ENCODE peak calls at places on chromosomes 12 and 14, in ten cellular contexts. One of them, this sample, is unnamed.
A peak's percentile ranks its signal among the peaks of the same experiment; 100 is the strongest.

GRCh38 chr12:13390921-13391320 is 194.4 kb downstream of the EMP1 start:
- DNase-seq in AG04449: no peak
- DNase-seq in HAP-1: no peak
- DNase-seq in LHCN-M2: no peak
- DNase-seq in stimulated activated CD4-positive, alpha-beta T cell treated with anti-CD3 and anti-CD28 coated beads, Interleukin-2, amount 100 ng/mL, for 4 hours: no peak
- DNase-seq in SJSA1: no peak
- DNase-seq in activated T-cell treated with anti-CD3 and anti-CD28 coated beads, Interleukin-2, amount 50 U/mL, for 4 hours: no peak
- DNase-seq in T-cell: no peak
- DNase-seq in NCI-H1930: no peak
- DNase-seq in NCI-H82: no peak
- DNase-seq in this sample: no peak

GRCh38 chr12:114254998-114255397 is 150.9 kb downstream of the TBX5 start:
- DNase-seq in T-cell: no peak
- DNase-seq in AG04449: no peak
- DNase-seq in activated T-cell treated with anti-CD3 and anti-CD28 coated beads, Interleukin-2, amount 50 U/mL, for 4 hours: no peak
- DNase-seq in stimulated activated CD4-positive, alpha-beta T cell treated with anti-CD3 and anti-CD28 coated beads, Interleukin-2, amount 100 ng/mL, for 4 hours: no peak
- DNase-seq in NCI-H1930: no peak
- DNase-seq in SJSA1: no peak
- DNase-seq in NCI-H82: no peak
- DNase-seq in HAP-1: no peak
- DNase-seq in LHCN-M2: no peak
- DNase-seq in this sample: no peak

GRCh38 chr12:127172857-127173256 is 1094.1 kb upstream of the TMEM132C start:
- DNase-seq in NCI-H82: peak; percentile 57
- DNase-seq in T-cell: no peak
- DNase-seq in SJSA1: no peak
- DNase-seq in HAP-1: no peak
- DNase-seq in AG04449: no peak
- DNase-seq in LHCN-M2: no peak
- DNase-seq in NCI-H1930: no peak
- DNase-seq in stimulated activated CD4-positive, alpha-beta T cell treated with anti-CD3 and anti-CD28 coated beads, Interleukin-2, amount 100 ng/mL, for 4 hours: no peak
- DNase-seq in activated T-cell treated with anti-CD3 and anti-CD28 coated beads, Interleukin-2, amount 50 U/mL, for 4 hours: no peak
- DNase-seq in this sample: no peak

GRCh38 chr12:25771062-25771461 is 187.4 kb upstream of the RASSF8 start:
- DNase-seq in SJSA1: no peak
- DNase-seq in NCI-H82: no peak
- DNase-seq in AG04449: no peak
- DNase-seq in HAP-1: no peak
- DNase-seq in stimulated activated CD4-positive, alpha-beta T cell treated with anti-CD3 and anti-CD28 coated beads, Interleukin-2, amount 100 ng/mL, for 4 hours: no peak
- DNase-seq in activated T-cell treated with anti-CD3 and anti-CD28 coated beads, Interleukin-2, amount 50 U/mL, for 4 hours: no peak
- DNase-seq in T-cell: no peak
- DNase-seq in NCI-H1930: no peak
- DNase-seq in LHCN-M2: peak; percentile 41
- DNase-seq in this sample: no peak

GRCh38 chr14:104639889-104640548 is 35.4 kb upstream of the TMEM179 start:
- DNase-seq in HAP-1: peak; percentile 85
- DNase-seq in AG04449: no peak
- DNase-seq in LHCN-M2: peak; percentile 34
- DNase-seq in activated T-cell treated with anti-CD3 and anti-CD28 coated beads, Interleukin-2, amount 50 U/mL, for 4 hours: peak; percentile 33
- DNase-seq in SJSA1: no peak
- DNase-seq in NCI-H82: peak; percentile 68
- DNase-seq in T-cell: no peak
- DNase-seq in NCI-H1930: peak; percentile 61
- DNase-seq in stimulated activated CD4-positive, alpha-beta T cell treated with anti-CD3 and anti-CD28 coated beads, Interleukin-2, amount 100 ng/mL, for 4 hours: no peak
- DNase-seq in this sample: peak; percentile 24

GRCh38 chr14:62691613-62692489 is 353.4 kb downstream of the KCNH5 start:
- DNase-seq in stimulated activated CD4-positive, alpha-beta T cell treated with anti-CD3 and anti-CD28 coated beads, Interleukin-2, amount 100 ng/mL, for 4 hours: no peak
- DNase-seq in T-cell: no peak
- DNase-seq in activated T-cell treated with anti-CD3 and anti-CD28 coated beads, Interleukin-2, amount 50 U/mL, for 4 hours: no peak
- DNase-seq in NCI-H1930: peak; percentile 61
- DNase-seq in NCI-H82: peak; percentile 56
- DNase-seq in SJSA1: peak; percentile 70
- DNase-seq in AG04449: peak; percentile 26
- DNase-seq in HAP-1: peak; percentile 59
- DNase-seq in LHCN-M2: peak; percentile 21
- DNase-seq in this sample: no peak

GRCh38 chr14:94600148-94600545 is 12.0 kb upstream of the SERPINA3 start:
- DNase-seq in NCI-H1930: no peak
- DNase-seq in AG04449: no peak
- DNase-seq in LHCN-M2: no peak
- DNase-seq in HAP-1: no peak
- DNase-seq in T-cell: no peak
- DNase-seq in SJSA1: peak; percentile 49
- DNase-seq in activated T-cell treated with anti-CD3 and anti-CD28 coated beads, Interleukin-2, amount 50 U/mL, for 4 hours: no peak
- DNase-seq in stimulated activated CD4-positive, alpha-beta T cell treated with anti-CD3 and anti-CD28 coated beads, Interleukin-2, amount 100 ng/mL, for 4 hours: no peak
- DNase-seq in NCI-H82: no peak
- DNase-seq in this sample: no peak

GRCh38 chr12:83514372-83514771 is 827.7 kb downstream of the TMTC2 start:
- DNase-seq in HAP-1: no peak
- DNase-seq in NCI-H1930: no peak
- DNase-seq in LHCN-M2: no peak
- DNase-seq in T-cell: no peak
- DNase-seq in SJSA1: no peak
- DNase-seq in NCI-H82: no peak
- DNase-seq in activated T-cell treated with anti-CD3 and anti-CD28 coated beads, Interleukin-2, amount 50 U/mL, for 4 hours: no peak
- DNase-seq in stimulated activated CD4-positive, alpha-beta T cell treated with anti-CD3 and anti-CD28 coated beads, Interleukin-2, amount 100 ng/mL, for 4 hours: no peak
- DNase-seq in AG04449: no peak
- DNase-seq in this sample: no peak

GRCh38 chr12:51898937-51899336 is 8.4 kb upstream of the ACVRL1 start:
- DNase-seq in HAP-1: no peak
- DNase-seq in SJSA1: no peak
- DNase-seq in LHCN-M2: no peak
- DNase-seq in NCI-H82: no peak
- DNase-seq in stimulated activated CD4-positive, alpha-beta T cell treated with anti-CD3 and anti-CD28 coated beads, Interleukin-2, amount 100 ng/mL, for 4 hours: no peak
- DNase-seq in activated T-cell treated with anti-CD3 and anti-CD28 coated beads, Interleukin-2, amount 50 U/mL, for 4 hours: no peak
- DNase-seq in NCI-H1930: no peak
- DNase-seq in AG04449: no peak
- DNase-seq in T-cell: no peak
- DNase-seq in this sample: no peak

GRCh38 chr12:52242442-52243263 is 9.6 kb downstream of the KRT7 start:
- DNase-seq in HAP-1: no peak
- DNase-seq in T-cell: no peak
- DNase-seq in stimulated activated CD4-positive, alpha-beta T cell treated with anti-CD3 and anti-CD28 coated beads, Interleukin-2, amount 100 ng/mL, for 4 hours: no peak
- DNase-seq in activated T-cell treated with anti-CD3 and anti-CD28 coated beads, Interleukin-2, amount 50 U/mL, for 4 hours: no peak
- DNase-seq in AG04449: no peak
- DNase-seq in SJSA1: no peak
- DNase-seq in NCI-H82: no peak
- DNase-seq in LHCN-M2: no peak
- DNase-seq in NCI-H1930: no peak
- DNase-seq in this sample: no peak

GRCh38 chr14:56474419-56475022 is 105.1 kb upstream of the TMEM260 start:
- DNase-seq in NCI-H82: peak; percentile 97
- DNase-seq in NCI-H1930: peak; percentile 39
- DNase-seq in stimulated activated CD4-positive, alpha-beta T cell treated with anti-CD3 and anti-CD28 coated beads, Interleukin-2, amount 100 ng/mL, for 4 hours: no peak
- DNase-seq in LHCN-M2: peak; percentile 39
- DNase-seq in T-cell: no peak
- DNase-seq in activated T-cell treated with anti-CD3 and anti-CD28 coated beads, Interleukin-2, amount 50 U/mL, for 4 hours: no peak
- DNase-seq in AG04449: no peak
- DNase-seq in SJSA1: no peak
- DNase-seq in HAP-1: peak; percentile 23
- DNase-seq in this sample: no peak

GRCh38 chr12:98002887-98003493 is 512.4 kb upstream of the TMPO start:
- DNase-seq in NCI-H1930: peak; percentile 45
- DNase-seq in stimulated activated CD4-positive, alpha-beta T cell treated with anti-CD3 and anti-CD28 coated beads, Interleukin-2, amount 100 ng/mL, for 4 hours: no peak
- DNase-seq in AG04449: no peak
- DNase-seq in HAP-1: peak; percentile 71
- DNase-seq in SJSA1: peak; percentile 48
- DNase-seq in NCI-H82: peak; percentile 80
- DNase-seq in activated T-cell treated with anti-CD3 and anti-CD28 coated beads, Interleukin-2, amount 50 U/mL, for 4 hours: no peak
- DNase-seq in LHCN-M2: peak; percentile 2
- DNase-seq in T-cell: no peak
- DNase-seq in this sample: no peak

GRCh38 chr12:108392284-108392683 is 53.2 kb upstream of the CMKLR1 start:
- DNase-seq in activated T-cell treated with anti-CD3 and anti-CD28 coated beads, Interleukin-2, amount 50 U/mL, for 4 hours: no peak
- DNase-seq in NCI-H1930: no peak
- DNase-seq in T-cell: no peak
- DNase-seq in SJSA1: no peak
- DNase-seq in HAP-1: no peak
- DNase-seq in NCI-H82: no peak
- DNase-seq in stimulated activated CD4-positive, alpha-beta T cell treated with anti-CD3 and anti-CD28 coated beads, Interleukin-2, amount 100 ng/mL, for 4 hours: no peak
- DNase-seq in AG04449: no peak
- DNase-seq in LHCN-M2: no peak
- DNase-seq in this sample: no peak

GRCh38 chr12:104049278-104050257 is at the start of gene GLT8D2:
- DNase-seq in HAP-1: peak; percentile 63
- DNase-seq in AG04449: no peak
- DNase-seq in stimulated activated CD4-positive, alpha-beta T cell treated with anti-CD3 and anti-CD28 coated beads, Interleukin-2, amount 100 ng/mL, for 4 hours: no peak
- DNase-seq in activated T-cell treated with anti-CD3 and anti-CD28 coated beads, Interleukin-2, amount 50 U/mL, for 4 hours: no peak
- DNase-seq in LHCN-M2: peak; percentile 61
- DNase-seq in NCI-H1930: no peak
- DNase-seq in SJSA1: peak; percentile 70
- DNase-seq in T-cell: no peak
- DNase-seq in NCI-H82: no peak
- DNase-seq in this sample: no peak

GRCh38 chr12:106917503-106917902 is 38.2 kb upstream of the TMEM263 start:
- DNase-seq in SJSA1: no peak
- DNase-seq in NCI-H1930: no peak
- DNase-seq in stimulated activated CD4-positive, alpha-beta T cell treated with anti-CD3 and anti-CD28 coated beads, Interleukin-2, amount 100 ng/mL, for 4 hours: no peak
- DNase-seq in activated T-cell treated with anti-CD3 and anti-CD28 coated beads, Interleukin-2, amount 50 U/mL, for 4 hours: no peak
- DNase-seq in AG04449: no peak
- DNase-seq in T-cell: no peak
- DNase-seq in NCI-H82: peak; percentile 37
- DNase-seq in LHCN-M2: no peak
- DNase-seq in HAP-1: no peak
- DNase-seq in this sample: no peak

GRCh38 chr14:100305446-100306255 is 593 bp downstream of the SLC25A29 start:
- DNase-seq in LHCN-M2: no peak
- DNase-seq in NCI-H82: peak; percentile 61
- DNase-seq in SJSA1: no peak
- DNase-seq in HAP-1: peak; percentile 63
- DNase-seq in activated T-cell treated with anti-CD3 and anti-CD28 coated beads, Interleukin-2, amount 50 U/mL, for 4 hours: peak; percentile 56
- DNase-seq in T-cell: no peak
- DNase-seq in NCI-H1930: no peak
- DNase-seq in AG04449: no peak
- DNase-seq in stimulated activated CD4-positive, alpha-beta T cell treated with anti-CD3 and anti-CD28 coated beads, Interleukin-2, amount 100 ng/mL, for 4 hours: peak; percentile 34
- DNase-seq in this sample: peak; percentile 72

GRCh38 chr12:130768120-130768519 is 52.0 kb upstream of the RIMBP2 start:
- DNase-seq in T-cell: no peak
- DNase-seq in LHCN-M2: no peak
- DNase-seq in AG04449: no peak
- DNase-seq in SJSA1: no peak
- DNase-seq in stimulated activated CD4-positive, alpha-beta T cell treated with anti-CD3 and anti-CD28 coated beads, Interleukin-2, amount 100 ng/mL, for 4 hours: no peak
- DNase-seq in NCI-H1930: no peak
- DNase-seq in NCI-H82: no peak
- DNase-seq in HAP-1: no peak
- DNase-seq in activated T-cell treated with anti-CD3 and anti-CD28 coated beads, Interleukin-2, amount 50 U/mL, for 4 hours: no peak
- DNase-seq in this sample: no peak

GRCh38 chr14:102949062-102949800 is 26.8 kb downstream of the AMN start:
- DNase-seq in LHCN-M2: peak; percentile 42
- DNase-seq in NCI-H82: no peak
- DNase-seq in SJSA1: peak; percentile 55
- DNase-seq in activated T-cell treated with anti-CD3 and anti-CD28 coated beads, Interleukin-2, amount 50 U/mL, for 4 hours: no peak
- DNase-seq in NCI-H1930: no peak
- DNase-seq in T-cell: peak; percentile 45
- DNase-seq in HAP-1: no peak
- DNase-seq in AG04449: peak; percentile 14
- DNase-seq in stimulated activated CD4-positive, alpha-beta T cell treated with anti-CD3 and anti-CD28 coated beads, Interleukin-2, amount 100 ng/mL, for 4 hours: no peak
- DNase-seq in this sample: peak; percentile 28

GRCh38 chr14:34536951-34537676 is 2.4 kb downstream of the EAPP start:
- DNase-seq in SJSA1: no peak
- DNase-seq in AG04449: peak; percentile 34
- DNase-seq in activated T-cell treated with anti-CD3 and anti-CD28 coated beads, Interleukin-2, amount 50 U/mL, for 4 hours: no peak
- DNase-seq in HAP-1: no peak
- DNase-seq in LHCN-M2: no peak
- DNase-seq in NCI-H1930: no peak
- DNase-seq in NCI-H82: no peak
- DNase-seq in stimulated activated CD4-positive, alpha-beta T cell treated with anti-CD3 and anti-CD28 coated beads, Interleukin-2, amount 100 ng/mL, for 4 hours: no peak
- DNase-seq in T-cell: no peak
- DNase-seq in this sample: no peak

GRCh38 chr14:99745307-99745951 is 47.8 kb upstream of the EML1 start:
- DNase-seq in AG04449: peak; percentile 59
- DNase-seq in T-cell: no peak
- DNase-seq in SJSA1: peak; percentile 87
- DNase-seq in activated T-cell treated with anti-CD3 and anti-CD28 coated beads, Interleukin-2, amount 50 U/mL, for 4 hours: no peak
- DNase-seq in stimulated activated CD4-positive, alpha-beta T cell treated with anti-CD3 and anti-CD28 coated beads, Interleukin-2, amount 100 ng/mL, for 4 hours: no peak
- DNase-seq in LHCN-M2: no peak
- DNase-seq in NCI-H82: no peak
- DNase-seq in NCI-H1930: no peak
- DNase-seq in HAP-1: no peak
- DNase-seq in this sample: no peak

GRCh38 chr12:57343703-57344378 is 87.0 kb downstream of the R3HDM2 start:
- DNase-seq in LHCN-M2: no peak
- DNase-seq in activated T-cell treated with anti-CD3 and anti-CD28 coated beads, Interleukin-2, amount 50 U/mL, for 4 hours: no peak
- DNase-seq in NCI-H82: no peak
- DNase-seq in SJSA1: no peak
- DNase-seq in NCI-H1930: no peak
- DNase-seq in stimulated activated CD4-positive, alpha-beta T cell treated with anti-CD3 and anti-CD28 coated beads, Interleukin-2, amount 100 ng/mL, for 4 hours: no peak
- DNase-seq in AG04449: no peak
- DNase-seq in HAP-1: no peak
- DNase-seq in T-cell: no peak
- DNase-seq in this sample: no peak

GRCh38 chr14:25340882-25341281 is 290.9 kb upstream of the STXBP6 start:
- DNase-seq in SJSA1: no peak
- DNase-seq in NCI-H1930: no peak
- DNase-seq in NCI-H82: no peak
- DNase-seq in HAP-1: no peak
- DNase-seq in activated T-cell treated with anti-CD3 and anti-CD28 coated beads, Interleukin-2, amount 50 U/mL, for 4 hours: no peak
- DNase-seq in LHCN-M2: no peak
- DNase-seq in AG04449: no peak
- DNase-seq in stimulated activated CD4-positive, alpha-beta T cell treated with anti-CD3 and anti-CD28 coated beads, Interleukin-2, amount 100 ng/mL, for 4 hours: no peak
- DNase-seq in T-cell: no peak
- DNase-seq in this sample: no peak

GRCh38 chr12:119071176-119071575 is 89.8 kb downstream of the SRRM4 start:
- DNase-seq in HAP-1: no peak
- DNase-seq in AG04449: no peak
- DNase-seq in LHCN-M2: no peak
- DNase-seq in NCI-H1930: no peak
- DNase-seq in NCI-H82: no peak
- DNase-seq in T-cell: no peak
- DNase-seq in activated T-cell treated with anti-CD3 and anti-CD28 coated beads, Interleukin-2, amount 50 U/mL, for 4 hours: no peak
- DNase-seq in stimulated activated CD4-positive, alpha-beta T cell treated with anti-CD3 and anti-CD28 coated beads, Interleukin-2, amount 100 ng/mL, for 4 hours: no peak
- DNase-seq in SJSA1: no peak
- DNase-seq in this sample: no peak

GRCh38 chr12:53324113-53324778 is 2.8 kb upstream of the AAAS start:
- DNase-seq in SJSA1: no peak
- DNase-seq in stimulated activated CD4-positive, alpha-beta T cell treated with anti-CD3 and anti-CD28 coated beads, Interleukin-2, amount 100 ng/mL, for 4 hours: peak; percentile 28
- DNase-seq in NCI-H1930: no peak
- DNase-seq in HAP-1: peak; percentile 65
- DNase-seq in LHCN-M2: no peak
- DNase-seq in AG04449: no peak
- DNase-seq in activated T-cell treated with anti-CD3 and anti-CD28 coated beads, Interleukin-2, amount 50 U/mL, for 4 hours: peak; percentile 47
- DNase-seq in T-cell: peak; percentile 38
- DNase-seq in NCI-H82: peak; percentile 50
- DNase-seq in this sample: peak; percentile 53

GRCh38 chr12:88763536-88764100 is 183.3 kb upstream of the KITLG start:
- DNase-seq in HAP-1: no peak
- DNase-seq in stimulated activated CD4-positive, alpha-beta T cell treated with anti-CD3 and anti-CD28 coated beads, Interleukin-2, amount 100 ng/mL, for 4 hours: no peak
- DNase-seq in T-cell: no peak
- DNase-seq in NCI-H1930: no peak
- DNase-seq in AG04449: no peak
- DNase-seq in NCI-H82: no peak
- DNase-seq in LHCN-M2: no peak
- DNase-seq in SJSA1: no peak
- DNase-seq in activated T-cell treated with anti-CD3 and anti-CD28 coated beads, Interleukin-2, amount 50 U/mL, for 4 hours: no peak
- DNase-seq in this sample: no peak

GRCh38 chr12:116610971-116611541 is 51.9 kb downstream of the MAP1LC3B2 start:
- DNase-seq in stimulated activated CD4-positive, alpha-beta T cell treated with anti-CD3 and anti-CD28 coated beads, Interleukin-2, amount 100 ng/mL, for 4 hours: no peak
- DNase-seq in T-cell: no peak
- DNase-seq in HAP-1: no peak
- DNase-seq in NCI-H1930: no peak
- DNase-seq in AG04449: no peak
- DNase-seq in NCI-H82: no peak
- DNase-seq in activated T-cell treated with anti-CD3 and anti-CD28 coated beads, Interleukin-2, amount 50 U/mL, for 4 hours: no peak
- DNase-seq in SJSA1: no peak
- DNase-seq in LHCN-M2: no peak
- DNase-seq in this sample: no peak

GRCh38 chr12:93122569-93123091 is 193.5 kb upstream of the EEA1 start:
- DNase-seq in NCI-H1930: no peak
- DNase-seq in activated T-cell treated with anti-CD3 and anti-CD28 coated beads, Interleukin-2, amount 50 U/mL, for 4 hours: no peak
- DNase-seq in SJSA1: no peak
- DNase-seq in HAP-1: no peak
- DNase-seq in LHCN-M2: no peak
- DNase-seq in NCI-H82: no peak
- DNase-seq in AG04449: no peak
- DNase-seq in T-cell: no peak
- DNase-seq in stimulated activated CD4-positive, alpha-beta T cell treated with anti-CD3 and anti-CD28 coated beads, Interleukin-2, amount 100 ng/mL, for 4 hours: no peak
- DNase-seq in this sample: no peak

GRCh38 chr14:102776761-102777710 is at the start of gene TRAF3:
- DNase-seq in SJSA1: peak; percentile 76
- DNase-seq in stimulated activated CD4-positive, alpha-beta T cell treated with anti-CD3 and anti-CD28 coated beads, Interleukin-2, amount 100 ng/mL, for 4 hours: peak; percentile 86
- DNase-seq in NCI-H82: peak; percentile 45
- DNase-seq in AG04449: no peak
- DNase-seq in activated T-cell treated with anti-CD3 and anti-CD28 coated beads, Interleukin-2, amount 50 U/mL, for 4 hours: peak; percentile 86
- DNase-seq in HAP-1: peak; percentile 62
- DNase-seq in T-cell: peak; percentile 90
- DNase-seq in LHCN-M2: peak; percentile 51
- DNase-seq in NCI-H1930: peak; percentile 53
- DNase-seq in this sample: peak; percentile 83

This sample was measured in activated gamma-delta T cell treated with Interleukin-2 at 50 U/mL for 16 hours.